ENCODE peak calls at places on chromosomes 3 and 15, in nine cellular contexts. X, B, T, M, K, U, G, L and O are unnamed samples.

GRCh38 chr3:36923981-36924747 is 20.7 kb downstream of the TRANK1 start:
- DNase-seq in X (no peak), B (no peak), T (no peak), M (no peak), K (no peak), U (no peak), G (no peak), L (no peak), O (no peak)

GRCh38 chr15:84671211-84671610 is 13.2 kb upstream of the NMB start:
- DNase-seq in X (no peak), B (no peak), T (no peak), M (no peak), K (no peak), U (no peak), G (no peak), L (no peak), O (no peak)

GRCh38 chr3:142844339-142844977 is 44.4 kb downstream of the PCOLCE2 start:
- DNase-seq in X (no peak), B (no peak), T (no peak), M (no peak), K (no peak), U (peak; percentile 60), G (no peak), L (no peak), O (no peak)

GRCh38 chr15:79218588-79219200 is 63.8 kb upstream of the ANKRD34C start:
- DNase-seq in X (no peak), B (no peak), T (peak; percentile 36), M (no peak), K (no peak), U (peak; percentile 40), G (no peak), L (no peak), O (no peak)

GRCh38 chr3:187753516-187753915 is 8.2 kb upstream of the BCL6 start:
- DNase-seq in X (no peak), B (no peak), T (no peak), M (no peak), K (no peak), U (no peak), G (no peak), L (no peak), O (no peak)

GRCh38 chr3:8784676-8785435 is 15.4 kb upstream of the OXTR start:
- DNase-seq in X (no peak), B (no peak), T (peak; percentile 26), M (no peak), K (no peak), U (no peak), G (no peak), L (no peak), O (no peak)

GRCh38 chr3:45606991-45607712 is 12.6 kb downstream of the LIMD1 start:
- DNase-seq in X (no peak), B (peak; percentile 46), T (no peak), M (no peak), K (peak; percentile 63), U (no peak), G (no peak), L (peak; percentile 74), O (no peak)

GRCh38 chr3:98887684-98888083 is 13.8 kb downstream of the DCBLD2 start:
- DNase-seq in X (no peak), B (no peak), T (no peak), M (no peak), K (no peak), U (no peak), G (no peak), L (no peak), O (no peak)

GRCh38 chr3:159734681-159735080 is 254.0 kb upstream of the IL12A start:
- DNase-seq in X (no peak), B (no peak), T (no peak), M (no peak), K (no peak), U (no peak), G (no peak), L (no peak), O (no peak)

GRCh38 chr3:49465269-49466034 is 4.6 kb upstream of the DAG1 start:
- DNase-seq in X (peak; percentile 72), B (no peak), T (peak; percentile 43), M (peak; percentile 78), K (no peak), U (no peak), G (no peak), L (no peak), O (no peak)

GRCh38 chr3:117919611-117920010 is 1115.0 kb downstream of the IGSF11 start:
- DNase-seq in X (no peak), B (no peak), T (no peak), M (no peak), K (no peak), U (no peak), G (no peak), L (no peak), O (no peak)

GRCh38 chr3:20648294-20648693 is 462.3 kb upstream of the SGO1 start:
- DNase-seq in X (no peak), B (no peak), T (no peak), M (no peak), K (no peak), U (no peak), G (no peak), L (no peak), O (no peak)

GRCh38 chr3:31197941-31198340 is 303.5 kb upstream of the GADL1 start:
- DNase-seq in X (no peak), B (no peak), T (no peak), M (no peak), K (no peak), U (no peak), G (no peak), L (no peak), O (no peak)

GRCh38 chr3:121696190-121696589 is 35.5 kb upstream of the HCLS1 start:
- DNase-seq in X (no peak), B (no peak), T (no peak), M (no peak), K (no peak), U (no peak), G (no peak), L (no peak), O (no peak)

GRCh38 chr3:188080091-188080490 is 73.9 kb upstream of the LPP start:
- DNase-seq in X (no peak), B (no peak), T (no peak), M (no peak), K (no peak), U (no peak), G (no peak), L (no peak), O (no peak)

GRCh38 chr3:133208184-133208583 is 170.0 kb downstream of the TMEM108 start:
- DNase-seq in X (no peak), B (no peak), T (no peak), M (no peak), K (no peak), U (no peak), G (no peak), L (no peak), O (no peak)

GRCh38 chr3:104132566-104132997 is 1234.1 kb upstream of the ALCAM start:
- DNase-seq in X (no peak), B (no peak), T (no peak), M (no peak), K (no peak), U (no peak), G (no peak), L (no peak), O (no peak)

GRCh38 chr3:166661621-166662020 is 718.5 kb downstream of the ZBBX start:
- DNase-seq in X (no peak), B (no peak), T (no peak), M (no peak), K (no peak), U (no peak), G (no peak), L (no peak), O (no peak)

DNA sequence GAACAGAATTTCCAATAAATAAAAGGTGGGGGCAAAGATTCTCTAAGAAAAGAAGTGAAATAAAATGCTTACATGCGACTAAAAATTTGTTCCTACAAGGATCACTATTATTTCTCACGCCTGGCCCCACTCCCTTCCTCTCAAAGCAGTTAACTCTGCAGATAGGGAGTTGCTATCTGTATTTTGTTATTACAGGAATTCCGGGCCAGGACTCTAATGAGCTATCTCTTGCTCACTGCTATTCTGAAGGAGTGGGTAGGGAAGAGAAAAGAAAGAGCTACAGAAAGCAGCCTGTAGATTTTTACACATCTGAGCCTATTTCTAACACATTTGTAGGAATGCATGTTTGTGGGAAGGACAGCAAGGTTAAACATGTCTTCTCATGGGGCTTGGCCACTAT is 140.4 kb downstream of the PCCB start:
- DNase-seq in X (no peak), B (no peak), T (no peak), M (no peak), K (no peak), U (no peak), G (no peak), L (no peak), O (no peak)
- H3K4me1 ChIP-seq in X (peaks cover 18% of the 10 kb centered on the region), B (no peaks in the 10 kb centered on the region), T (no peaks in the 10 kb centered on the region), M (no peaks in the 10 kb centered on the region), K (peaks cover 11% of the 10 kb centered on the region), U (no peaks in the 10 kb centered on the region), G (no peaks in the 10 kb centered on the region), L (peaks cover 12% of the 10 kb centered on the region), O (peaks cover 9% of the 10 kb centered on the region)

DNA sequence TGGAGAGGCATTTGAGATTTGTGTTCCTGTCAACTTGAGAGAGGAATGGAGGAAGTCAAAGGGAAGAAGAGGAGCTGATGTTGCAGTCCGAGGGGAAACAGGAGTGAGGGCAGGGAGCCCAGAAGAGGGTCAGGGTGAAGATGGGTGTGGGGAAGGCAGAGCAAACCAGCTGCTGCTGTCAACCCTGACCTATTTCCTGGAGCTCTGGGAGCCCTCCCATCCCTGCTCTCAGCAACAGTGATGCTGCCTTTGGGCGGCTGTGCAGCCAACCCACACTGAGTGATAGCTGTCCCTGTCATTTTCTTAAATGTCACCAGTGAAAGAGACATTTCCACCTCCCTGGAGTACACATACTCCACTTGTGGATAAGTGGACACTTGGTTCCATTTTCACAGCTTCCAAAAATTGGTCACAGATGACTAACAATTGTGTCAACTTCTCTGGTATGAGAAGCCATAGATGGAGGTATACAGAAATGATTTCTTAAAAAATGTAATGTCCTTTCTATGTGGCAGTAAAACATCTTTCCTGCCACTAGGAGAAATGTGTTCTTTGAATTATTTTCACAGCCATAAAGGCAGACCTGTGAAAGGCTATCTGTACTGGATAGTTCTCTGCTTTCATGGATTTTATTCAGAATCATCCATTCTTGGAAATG is 556.3 kb upstream of the TBL1XR1 start:
- DNase-seq in X (no peak), B (peak; percentile 61), T (peak; percentile 78), M (no peak), K (peak; percentile 74), U (no peak), G (no peak), L (peak; percentile 82), O (no peak)
- TF ChIP-seq CTCF in X (no peak), B (no peak), T (no peak), M (no peak), K (no peak), U (no peak), G (no peak), L (no peak), O (no peak)

GRCh38 chr15:25171111-25171811 is 216.5 kb downstream of the SNRPN start:
- DNase-seq in X (no peak), B (peak; percentile 7), T (peak; percentile 4), M (peak; percentile 45), K (peak; percentile 8), U (no peak), G (no peak), L (peak; percentile 12), O (peak; percentile 2)
- H3K9me3 ChIP-seq in X (peaks cover 71% of the 10 kb centered on the region), B (no peaks in the 10 kb centered on the region), T (peaks cover 2% of the 10 kb centered on the region), M (peaks cover 26% of the 10 kb centered on the region), K (peaks cover 68% of the 10 kb centered on the region), U (no peaks in the 10 kb centered on the region), G (peaks cover 41% of the 10 kb centered on the region), L (peaks cover 3% of the 10 kb centered on the region), O (peaks cover 25% of the 10 kb centered on the region)

DNA sequence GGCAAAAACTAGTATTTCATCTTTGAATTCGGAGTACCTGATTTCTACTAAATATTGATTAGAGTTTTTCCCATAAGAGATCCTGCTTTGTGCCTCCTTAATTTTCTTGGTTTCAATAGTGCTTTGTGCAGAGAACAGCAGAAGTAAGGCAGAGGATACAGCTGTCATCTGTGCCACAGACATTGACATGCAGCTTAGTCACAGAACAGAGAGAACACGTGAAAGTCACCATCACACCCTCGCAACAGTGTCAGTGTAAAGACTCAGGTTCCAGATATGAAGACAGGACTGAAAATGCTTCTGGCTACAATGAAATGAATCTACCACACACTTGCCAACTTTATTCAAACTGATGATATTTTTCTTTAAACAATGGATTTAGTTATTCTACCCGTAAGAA is 942.8 kb upstream of the CFAP20DC start:
- DNase-seq in X (no peak), B (no peak), T (no peak), M (no peak), K (no peak), U (no peak), G (no peak), L (no peak), O (no peak)
- H3K4me1 ChIP-seq in X (no peaks in the 10 kb centered on the region), B (no peaks in the 10 kb centered on the region), T (no peaks in the 10 kb centered on the region), M (no peaks in the 10 kb centered on the region), K (no peaks in the 10 kb centered on the region), U (no peaks in the 10 kb centered on the region), G (no peaks in the 10 kb centered on the region), L (no peaks in the 10 kb centered on the region), O (no peaks in the 10 kb centered on the region)